ENCODE peak calls at places on chromosomes 2 and 18, in four cellular contexts. One of them, this sample, is unnamed.

GRCh38 chr2:231378028-231378722 is 17.3 kb upstream of the B3GNT7 start:
- DNase-seq in activated T-helper 1 cell treated with anti-CD3 and anti-CD28 coated beads, Interleukin-2, amount 50 U/mL, for 16 hours: no peak
- DNase-seq in naive thymus-derived CD8-positive, alpha-beta T cell: no peak
- DNase-seq in GM20000: no peak
- DNase-seq in this sample: no peak

GRCh38 chr18:11020454-11020853 is 128.9 kb downstream of the PIEZO2 start:
- DNase-seq in activated T-helper 1 cell treated with anti-CD3 and anti-CD28 coated beads, Interleukin-2, amount 50 U/mL, for 16 hours: no peak
- DNase-seq in naive thymus-derived CD8-positive, alpha-beta T cell: no peak
- DNase-seq in GM20000: no peak
- DNase-seq in this sample: no peak

GRCh38 chr2:111671426-111672150 is 212.4 kb downstream of the ANAPC1 start:
- DNase-seq in activated T-helper 1 cell treated with anti-CD3 and anti-CD28 coated beads, Interleukin-2, amount 50 U/mL, for 16 hours: no peak
- DNase-seq in naive thymus-derived CD8-positive, alpha-beta T cell: no peak
- DNase-seq in GM20000: no peak
- DNase-seq in this sample: no peak

GRCh38 chr2:98445167-98445522 is 487 bp downstream of the INPP4A start:
- DNase-seq in activated T-helper 1 cell treated with anti-CD3 and anti-CD28 coated beads, Interleukin-2, amount 50 U/mL, for 16 hours: no peak
- DNase-seq in naive thymus-derived CD8-positive, alpha-beta T cell: no peak
- DNase-seq in GM20000: peak
- DNase-seq in this sample: no peak

GRCh38 chr18:8706981-8707940 is 1.9 kb downstream of the MTCL1 start:
- DNase-seq in activated T-helper 1 cell treated with anti-CD3 and anti-CD28 coated beads, Interleukin-2, amount 50 U/mL, for 16 hours: no peak
- DNase-seq in naive thymus-derived CD8-positive, alpha-beta T cell: no peak
- DNase-seq in GM20000: peak
- DNase-seq in this sample: peak

GRCh38 chr18:57910817-57911216 is 107.7 kb upstream of the ATP8B1 start:
- DNase-seq in activated T-helper 1 cell treated with anti-CD3 and anti-CD28 coated beads, Interleukin-2, amount 50 U/mL, for 16 hours: no peak
- DNase-seq in naive thymus-derived CD8-positive, alpha-beta T cell: no peak
- DNase-seq in GM20000: peak
- DNase-seq in this sample: peak

GRCh38 chr2:216450784-216451183 is 38.5 kb downstream of the SMARCAL1 start:
- DNase-seq in activated T-helper 1 cell treated with anti-CD3 and anti-CD28 coated beads, Interleukin-2, amount 50 U/mL, for 16 hours: no peak
- DNase-seq in naive thymus-derived CD8-positive, alpha-beta T cell: no peak
- DNase-seq in GM20000: no peak
- DNase-seq in this sample: no peak

GRCh38 chr2:122322815-122323214 is 567.4 kb downstream of the TSN start:
- DNase-seq in activated T-helper 1 cell treated with anti-CD3 and anti-CD28 coated beads, Interleukin-2, amount 50 U/mL, for 16 hours: no peak
- DNase-seq in naive thymus-derived CD8-positive, alpha-beta T cell: no peak
- DNase-seq in GM20000: no peak
- DNase-seq in this sample: no peak

GRCh38 chr2:38093503-38093902 is 17.6 kb upstream of the CYP1B1 start:
- DNase-seq in activated T-helper 1 cell treated with anti-CD3 and anti-CD28 coated beads, Interleukin-2, amount 50 U/mL, for 16 hours: no peak
- DNase-seq in naive thymus-derived CD8-positive, alpha-beta T cell: no peak
- DNase-seq in GM20000: no peak
- DNase-seq in this sample: no peak

GRCh38 chr2:9800975-9801723 is 42.1 kb upstream of the TAF1B start:
- DNase-seq in activated T-helper 1 cell treated with anti-CD3 and anti-CD28 coated beads, Interleukin-2, amount 50 U/mL, for 16 hours: peak
- DNase-seq in naive thymus-derived CD8-positive, alpha-beta T cell: no peak
- DNase-seq in GM20000: peak
- DNase-seq in this sample: no peak

GRCh38 chr18:58140366-58141325 is 96.6 kb downstream of the NEDD4L start:
- DNase-seq in activated T-helper 1 cell treated with anti-CD3 and anti-CD28 coated beads, Interleukin-2, amount 50 U/mL, for 16 hours: no peak
- DNase-seq in naive thymus-derived CD8-positive, alpha-beta T cell: no peak
- DNase-seq in GM20000: no peak
- DNase-seq in this sample: no peak

GRCh38 chr2:11658623-11659475 is 11.1 kb downstream of the NTSR2 start:
- DNase-seq in activated T-helper 1 cell treated with anti-CD3 and anti-CD28 coated beads, Interleukin-2, amount 50 U/mL, for 16 hours: no peak
- DNase-seq in naive thymus-derived CD8-positive, alpha-beta T cell: no peak
- DNase-seq in GM20000: no peak
- DNase-seq in this sample: no peak

GRCh38 chr2:234953116-234954031 is 1.6 kb downstream of the SH3BP4 start:
- DNase-seq in activated T-helper 1 cell treated with anti-CD3 and anti-CD28 coated beads, Interleukin-2, amount 50 U/mL, for 16 hours: no peak
- DNase-seq in naive thymus-derived CD8-positive, alpha-beta T cell: no peak
- DNase-seq in GM20000: no peak
- DNase-seq in this sample: peak

GRCh38 chr2:219178377-219179175 is 501 bp downstream of the RETREG2 start:
- DNase-seq in activated T-helper 1 cell treated with anti-CD3 and anti-CD28 coated beads, Interleukin-2, amount 50 U/mL, for 16 hours: no peak
- DNase-seq in naive thymus-derived CD8-positive, alpha-beta T cell: peak
- DNase-seq in GM20000: peak
- DNase-seq in this sample: peak